ENCODE peak calls at places on chromosomes 6 and 20, in ten cellular contexts. Y, T, V, W, X, J, Z, K, I and S are unnamed samples.

GRCh38 chr20:48060841-48061720 is 275.8 kb upstream of the SULF2 start:
- DNase-seq in Y (no peak), T (no peak), V (no peak), W (no peak), X (no peak), J (no peak), Z (no peak), K (no peak), I (no peak), S (no peak)

GRCh38 chr6:169185011-169185521 is 68.6 kb downstream of the THBS2 start:
- DNase-seq in Y (no peak), T (no peak), V (no peak), W (no peak), X (no peak), J (no peak), Z (no peak), K (no peak), I (no peak), S (peak; percentile 76)

GRCh38 chr6:135179920-135180457 is 1.1 kb upstream of the MYB start:
- DNase-seq in Y (no peak), T (no peak), V (no peak), W (no peak), X (no peak), J (no peak), Z (no peak), K (no peak), I (no peak), S (no peak)

GRCh38 chr6:41406821-41407787 is 71.7 kb downstream of the NCR2 start:
- DNase-seq in Y (no peak), T (no peak), V (no peak), W (no peak), X (peak; percentile 70), J (no peak), Z (peak; percentile 60), K (no peak), I (no peak), S (no peak)

GRCh38 chr20:4666001-4666470 is 55.7 kb upstream of the PRND start:
- DNase-seq in Y (no peak), T (peak; percentile 66), V (no peak), W (no peak), X (no peak), J (no peak), Z (no peak), K (no peak), I (no peak), S (no peak)

GRCh38 chr6:157999100-158000051 is 17.7 kb downstream of the SYNJ2 start:
- DNase-seq in Y (no peak), T (no peak), V (no peak), W (no peak), X (no peak), J (no peak), Z (no peak), K (no peak), I (no peak), S (no peak)

GRCh38 chr6:35955071-35955470 is 34.2 kb upstream of the SRPK1 start:
- DNase-seq in Y (no peak), T (no peak), V (no peak), W (no peak), X (no peak), J (no peak), Z (no peak), K (no peak), I (no peak), S (no peak)

GRCh38 chr20:20956586-20956985 is 149.6 kb downstream of the LINC00237 start:
- DNase-seq in Y (no peak), T (no peak), V (no peak), W (no peak), X (no peak), J (no peak), Z (no peak), K (no peak), I (no peak), S (no peak)

GRCh38 chr6:84392292-84392691 is 164.8 kb upstream of the CEP162 start:
- DNase-seq in Y (no peak), T (no peak), V (no peak), W (no peak), X (no peak), J (no peak), Z (no peak), K (no peak), I (no peak), S (no peak)

GRCh38 chr6:37614059-37614940 is 83.4 kb downstream of the MDGA1 start:
- DNase-seq in Y (no peak), T (no peak), V (no peak), W (no peak), X (no peak), J (no peak), Z (no peak), K (no peak), I (no peak), S (no peak)

GRCh38 chr6:106256201-106256968 is 69.2 kb downstream of the ATG5 start:
- DNase-seq in Y (no peak), T (peak; percentile 38), V (no peak), W (no peak), X (no peak), J (no peak), Z (no peak), K (no peak), I (no peak), S (no peak)

GRCh38 chr20:53750827-53751393 is 157.3 kb upstream of the ZNF217 start:
- DNase-seq in Y (peak; percentile 25), T (peak; percentile 94), V (no peak), W (no peak), X (no peak), J (no peak), Z (no peak), K (no peak), I (no peak), S (no peak)

GRCh38 chr20:20373046-20373706 is 5.3 kb downstream of the INSM1 start:
- DNase-seq in Y (no peak), T (peak; percentile 11), V (no peak), W (no peak), X (no peak), J (no peak), Z (no peak), K (no peak), I (no peak), S (peak; percentile 82)

GRCh38 chr6:53588816-53589509 is 44.1 kb upstream of the GCLC start:
- DNase-seq in Y (no peak), T (no peak), V (no peak), W (no peak), X (no peak), J (no peak), Z (no peak), K (no peak), I (no peak), S (no peak)

GRCh38 chr20:56855693-56856092 is 226.6 kb downstream of the TFAP2C start:
- DNase-seq in Y (no peak), T (peak; percentile 24), V (no peak), W (no peak), X (no peak), J (no peak), Z (no peak), K (no peak), I (no peak), S (peak; percentile 45)

GRCh38 chr20:56617489-56617888 is 11.6 kb upstream of the TFAP2C start:
- DNase-seq in Y (no peak), T (no peak), V (no peak), W (no peak), X (no peak), J (peak; percentile 46), Z (no peak), K (no peak), I (no peak), S (no peak)

GRCh38 chr6:2850480-2851150 is 9.0 kb upstream of the SERPINB1 start:
- DNase-seq in Y (no peak), T (peak; percentile 57), V (no peak), W (no peak), X (no peak), J (no peak), Z (no peak), K (no peak), I (no peak), S (no peak)

DNA sequence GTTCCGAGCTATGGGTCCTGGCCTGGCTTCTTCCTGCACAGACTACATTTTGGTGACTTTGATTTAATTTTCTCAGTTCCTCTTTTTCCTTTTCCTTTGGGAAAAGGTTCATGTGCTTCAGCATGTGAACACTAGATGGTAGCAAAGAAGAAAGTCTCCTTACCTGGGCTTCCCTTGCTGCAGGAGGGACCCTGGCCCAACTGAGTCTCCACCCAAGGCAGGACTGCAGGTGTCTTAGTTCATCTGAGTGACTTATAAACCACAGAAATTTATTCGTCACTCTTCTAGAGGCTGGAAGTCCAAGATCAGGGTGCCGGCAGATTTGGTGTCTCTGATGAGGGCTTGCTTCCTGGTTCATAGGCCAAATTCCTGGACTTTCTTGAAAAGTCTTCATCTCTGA is 163.2 kb downstream of the SYCP2 start:
- DNase-seq in Y (no peak), T (no peak), V (no peak), W (peak; percentile 39), X (no peak), J (no peak), Z (no peak), K (no peak), I (no peak), S (no peak)
- TF ChIP-seq CTCF in Y (no peak), T (peak; percentile 44), V (no peak), W (no peak), X (no peak), J (no peak), Z (peak; percentile 63), K (peak; percentile 24), I (no peak), S (no peak)

GRCh38 chr6:5443491-5443890 is 182.2 kb downstream of the FARS2 start:
- DNase-seq in Y (no peak), T (no peak), V (no peak), W (no peak), X (no peak), J (no peak), Z (no peak), K (no peak), I (no peak), S (no peak)
- TF ChIP-seq CTCF in Y (no peak), T (no peak), V (no peak), W (no peak), X (no peak), J (no peak), Z (no peak), K (no peak), I (no peak), S (no peak)

GRCh38 chr6:69884231-69884630 is 17.9 kb downstream of the COL19A1 start:
- DNase-seq in Y (no peak), T (no peak), V (no peak), W (no peak), X (no peak), J (no peak), Z (no peak), K (no peak), I (no peak), S (no peak)
- TF ChIP-seq CTCF in Y (no peak), T (no peak), V (no peak), W (no peak), X (no peak), J (no peak), Z (no peak), K (no peak), I (no peak), S (no peak)

DNA sequence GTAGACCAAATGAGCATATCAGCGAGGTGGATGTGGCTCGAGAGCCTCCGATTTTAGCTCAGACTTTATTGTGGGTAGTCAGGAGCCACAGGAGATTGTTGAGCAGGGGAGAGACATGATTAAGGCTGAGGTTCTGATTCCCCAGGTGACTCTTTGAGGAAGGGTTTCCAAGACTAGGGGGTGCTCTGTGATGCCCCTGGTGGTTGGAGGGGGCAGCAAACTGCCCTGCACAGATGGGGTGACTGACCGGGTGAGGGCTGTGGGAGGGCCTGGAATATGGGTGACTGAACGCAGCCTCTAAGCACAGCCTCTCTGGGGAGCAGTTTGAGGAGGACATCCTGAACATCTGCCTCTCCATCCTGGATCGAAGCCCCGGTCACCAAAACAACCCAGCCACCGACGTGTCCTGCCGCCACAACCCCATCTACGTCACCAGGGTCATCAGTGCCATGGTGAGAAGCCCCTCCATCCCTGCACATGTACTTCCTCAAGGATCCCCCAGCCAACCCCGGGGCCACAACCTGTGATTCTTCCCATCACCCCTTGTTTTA is 17.0 kb downstream of the TGM6 start:
- DNase-seq in Y (no peak), T (no peak), V (no peak), W (no peak), X (no peak), J (no peak), Z (no peak), K (no peak), I (no peak), S (no peak)
- TF ChIP-seq CTCF in Y (no peak), T (no peak), V (peak; percentile 53), W (no peak), X (no peak), J (no peak), Z (peak; percentile 57), K (no peak), I (no peak), S (no peak)